ENCODE peak calls at places on chromosomes 5 and 9, in seven cellular contexts. K is HCT116, O is K562, V is HepG2, L is SK-N-SH, Y is GM12878, F is H1. M is an unnamed sample.

GRCh38 chr9:95508242-95508967 is 8.4 kb downstream of the PTCH1 start:
- DNase-seq in L (peak), Y (no peak), V (no peak), O (no peak), F (no peak), K (no peak), M (no peak)

GRCh38 chr5:74433255-74434123 is 207.0 kb downstream of the ENC1 start:
- DNase-seq in V (no peak), K (no peak), L (no peak), F (no peak), O (no peak), Y (peak), M (no peak)

GRCh38 chr5:6686916-6687409 is 26.3 kb upstream of the TENT4A start:
- DNase-seq in L (no peak), O (no peak), F (no peak), Y (no peak), K (no peak), V (peak), M (peak)

GRCh38 chr5:24141046-24141445 is 503.7 kb downstream of the CDH10 start:
- DNase-seq in V (no peak), Y (no peak), K (no peak), O (no peak), F (no peak), L (no peak), M (no peak)

GRCh38 chr5:90297045-90297764 is 112.4 kb downstream of the CETN3 start:
- DNase-seq in V (no peak), K (no peak), L (no peak), Y (no peak), F (no peak), O (no peak), M (no peak)

GRCh38 chr9:137278061-137278912 is 761 bp downstream of the TOR4A start:
- DNase-seq in F (no peak), O (peak), L (peak), Y (no peak), K (no peak), V (no peak), M (no peak)

GRCh38 chr5:54753034-54753433 is 232.4 kb downstream of the ESM1 start:
- DNase-seq in O (no peak), V (no peak), L (no peak), F (no peak), Y (peak), K (no peak), M (no peak)

GRCh38 chr9:138112090-138112748 is 234.6 kb downstream of the CACNA1B start:
- DNase-seq in Y (no peak), L (no peak), K (no peak), O (no peak), V (no peak), F (no peak), M (peak)

GRCh38 chr5:145499483-145499882 is 335.7 kb downstream of the PRELID2 start:
- DNase-seq in F (no peak), Y (no peak), L (no peak), V (no peak), K (no peak), O (no peak), M (no peak)

GRCh38 chr5:10635861-10636350 is 72.0 kb downstream of the ANKRD33B start:
- DNase-seq in V (no peak), K (no peak), L (no peak), F (no peak), O (no peak), Y (no peak), M (no peak)

GRCh38 chr5:53469946-53470687 is 10.3 kb upstream of the FST start:
- DNase-seq in O (no peak), V (no peak), K (no peak), L (no peak), Y (no peak), F (no peak), M (no peak)

GRCh38 chr9:29160763-29161353 is 1587.6 kb upstream of the C9orf72 start:
- DNase-seq in Y (no peak), O (no peak), V (no peak), K (no peak), F (no peak), L (no peak), M (no peak)

GRCh38 chr5:167081561-167081960 is 1209.9 kb upstream of the WWC1 start:
- DNase-seq in O (no peak), L (peak), K (no peak), V (no peak), Y (no peak), F (no peak), M (no peak)

GRCh38 chr5:39092581-39093350 is 18.6 kb upstream of the RICTOR start:
- DNase-seq in O (no peak), V (no peak), Y (no peak), L (no peak), K (peak), F (no peak), M (no peak)

GRCh38 chr9:107229146-107229545 is 53.9 kb upstream of the RAD23B start:
- DNase-seq in L (no peak), V (no peak), F (no peak), Y (no peak), O (no peak), K (no peak), M (no peak)

GRCh38 chr9:87280421-87280820 is 217.2 kb upstream of the DAPK1 start:
- DNase-seq in K (no peak), F (no peak), O (no peak), L (no peak), V (no peak), Y (no peak), M (no peak)

GRCh38 chr9:127572961-127573727 is 38.9 kb upstream of the STXBP1 start:
- DNase-seq in F (no peak), O (no peak), L (no peak), Y (no peak), V (no peak), K (no peak), M (no peak)

GRCh38 chr5:65037845-65038815 is 269.4 kb downstream of the CWC27 start:
- DNase-seq in K (peak), F (peak), Y (no peak), L (no peak), O (peak), V (peak), M (peak)

GRCh38 chr9:120894404-120895226 is 17.6 kb upstream of the PHF19 start:
- DNase-seq in V (no peak), O (peak), Y (no peak), F (no peak), K (no peak), L (no peak), M (no peak)

GRCh38 chr9:114390952-114391351 is 3.2 kb upstream of the AKNA start:
- DNase-seq in Y (no peak), K (no peak), V (no peak), L (no peak), F (no peak), O (no peak), M (no peak)
- TF ChIP-seq JUND in Y (no peak), K (no peak), V (no peak), L (no peak), F (no peak), O (no peak), M (no peak)

GRCh38 chr9:13750639-13751038 is 471.1 kb upstream of the MPDZ start:
- DNase-seq in K (no peak), F (no peak), O (no peak), V (no peak), L (no peak), Y (no peak), M (no peak)
- TF ChIP-seq JUND in K (no peak), F (no peak), O (no peak), V (no peak), L (no peak), Y (no peak), M (no peak)

GRCh38 chr5:44645502-44645901 is 163.2 kb upstream of the MRPS30 start:
- DNase-seq in K (no peak), L (no peak), Y (no peak), V (no peak), F (no peak), O (no peak), M (no peak)

GRCh38 chr5:44641820-44642219 is 166.9 kb upstream of the MRPS30 start:
- DNase-seq in K (no peak), L (no peak), O (no peak), F (no peak), V (no peak), Y (no peak), M (no peak)

GRCh38 chr5:44644628-44645027 is 164.1 kb upstream of the MRPS30 start:
- DNase-seq in L (no peak), V (no peak), K (no peak), Y (no peak), O (no peak), F (no peak), M (no peak)

GRCh38 chr5:44640945-44641456 is 167.7 kb upstream of the MRPS30 start:
- DNase-seq in F (no peak), O (no peak), Y (no peak), L (no peak), V (no peak), K (no peak), M (no peak)

GRCh38 chr5:44646016-44646415 is 162.7 kb upstream of the MRPS30 start:
- DNase-seq in O (no peak), F (no peak), L (no peak), V (no peak), K (no peak), Y (no peak), M (peak)
- TF ChIP-seq JUND in O (no peak), F (no peak), L (no peak), V (no peak), K (no peak), Y (no peak), M (no peak)

GRCh38 chr5:14868771-14869170 is 2.8 kb downstream of the ANKH start:
- DNase-seq in L (no peak), Y (no peak), V (no peak), F (no peak), K (no peak), O (no peak), M (no peak)

GRCh38 chr5:14869286-14870164 is 2.1 kb downstream of the ANKH start:
- DNase-seq in Y (no peak), F (no peak), V (no peak), O (no peak), L (no peak), K (no peak), M (no peak)

GRCh38 chr5:14871084-14871572 is 450 bp downstream of the ANKH start:
- DNase-seq in O (peak), L (no peak), F (no peak), K (no peak), Y (no peak), V (no peak), M (no peak)

GRCh38 chr5:14871573-14872069 is at the start of gene ANKH:
- DNase-seq in O (peak), V (peak), Y (no peak), L (peak), K (peak), F (no peak), M (peak)

GRCh38 chr5:14870347-14871083 is 1.1 kb downstream of the ANKH start:
- DNase-seq in O (no peak), K (no peak), F (no peak), Y (no peak), V (no peak), L (peak), M (no peak)
- TF ChIP-seq JUND in O (no peak), K (no peak), F (no peak), Y (no peak), V (no peak), L (no peak), M (no peak)